ENCODE peak calls at places on chromosome 4, in six cellular contexts. T is central memory CD4-positive, alpha-beta T cell; H is HEK293T; A is IMR-90; M is activated CD4-positive, CD25-positive, alpha-beta regulatory T cell treated with anti-CD3 and anti-CD28 coated beads, Interleukin-2, amount 50 U/mL, for 72 hours; F is HTR-8/SVneo. P is an unnamed sample.

GRCh38 chr4:20809796-20810195 is 109.5 kb downstream of the PACRGL start:
- DNase-seq in M (no peak), F (no peak), T (no peak), H (no peak), A (no peak), P (no peak)

GRCh38 chr4:41327770-41328169 is 71.0 kb downstream of the UCHL1 start:
- DNase-seq in M (no peak), H (no peak), T (no peak), A (no peak), F (no peak), P (no peak)

GRCh38 chr4:112361181-112361791 is 64.1 kb downstream of the ALPK1 start:
- DNase-seq in H (no peak), T (no peak), M (no peak), A (peak; percentile 27), F (no peak), P (no peak)

GRCh38 chr4:75087416-75087815 is 154.5 kb downstream of the PARM1 start:
- DNase-seq in A (no peak), T (no peak), M (no peak), H (no peak), F (no peak), P (no peak)

GRCh38 chr4:4480685-4481393 is 61.0 kb downstream of the STX18 start:
- DNase-seq in F (peak; percentile 12), H (no peak), T (no peak), A (peak; percentile 41), M (no peak), P (peak; percentile 83)

GRCh38 chr4:141179474-141180026 is 41.1 kb upstream of the ZNF330 start:
- DNase-seq in M (no peak), A (no peak), F (no peak), T (no peak), H (no peak), P (no peak)

GRCh38 chr4:154490589-154491340 is 834 bp downstream of the DCHS2 start:
- DNase-seq in A (no peak), F (no peak), T (no peak), H (no peak), M (peak; percentile 31), P (no peak)

GRCh38 chr4:65023877-65024670 is 614.8 kb upstream of the TECRL start:
- DNase-seq in T (no peak), A (no peak), M (no peak), H (no peak), F (no peak), P (no peak)

GRCh38 chr4:128163177-128164117 is 102.3 kb downstream of the LARP1B start:
- DNase-seq in A (peak; percentile 87), F (peak; percentile 26), H (no peak), M (no peak), T (no peak), P (no peak)

GRCh38 chr4:40292313-40292759 is 42.8 kb upstream of the CHRNA9 start:
- DNase-seq in F (no peak), A (peak; percentile 12), H (no peak), T (no peak), M (no peak), P (no peak)

GRCh38 chr4:78622253-78622979 is 70.8 kb downstream of the ANXA3 start:
- DNase-seq in T (no peak), H (no peak), F (peak; percentile 18), M (no peak), A (peak; percentile 73), P (no peak)

GRCh38 chr4:167150587-167150986 is 83.7 kb downstream of the SPOCK3 start:
- DNase-seq in M (no peak), H (no peak), A (no peak), T (no peak), F (no peak), P (no peak)

GRCh38 chr4:127586922-127587571 is 45.7 kb upstream of the INTU start:
- DNase-seq in F (peak; percentile 41), A (peak; percentile 39), H (peak; percentile 41), T (no peak), M (no peak), P (no peak)

GRCh38 chr4:85491527-85491926 is 16.6 kb downstream of the ARHGAP24 start:
- DNase-seq in M (no peak), H (no peak), T (no peak), A (no peak), F (no peak), P (no peak)

GRCh38 chr4:25575581-25575980 is 80.1 kb upstream of the SLC34A2 start:
- DNase-seq in M (no peak), H (no peak), F (no peak), A (no peak), T (no peak), P (no peak)

GRCh38 chr4:144646523-144647094 is 653 bp downstream of the HHIP start:
- DNase-seq in F (peak; percentile 41), H (peak; percentile 42), M (no peak), A (no peak), T (no peak), P (peak; percentile 44)

GRCh38 chr4:15031993-15032660 is 29.8 kb downstream of the CPEB2 start:
- DNase-seq in F (no peak), A (peak; percentile 55), T (no peak), H (no peak), M (no peak), P (no peak)

GRCh38 chr4:94307231-94307840 is 35.3 kb downstream of the HPGDS start:
- DNase-seq in T (no peak), A (no peak), F (no peak), M (no peak), H (no peak), P (no peak)

P was measured in occipital lobe.